ENCODE peak calls at places on chromosomes 12 and 14, in four cellular contexts. One of them, this sample, is unnamed.

GRCh38 chr12:110316861-110317260 is 35.8 kb downstream of the ATP2A2 start:
- DNase-seq in HepG2: no peak
- DNase-seq in K562: no peak
- DNase-seq in WTC11: no peak
- DNase-seq in this sample: no peak

GRCh38 chr12:55336002-55336401 is 5.5 kb downstream of the OR6C3 start:
- DNase-seq in HepG2: no peak
- DNase-seq in K562: no peak
- DNase-seq in WTC11: no peak
- DNase-seq in this sample: no peak

GRCh38 chr12:85179680-85180300 is 100.2 kb upstream of the ALX1 start:
- DNase-seq in HepG2: no peak
- DNase-seq in K562: no peak
- DNase-seq in WTC11: no peak
- DNase-seq in this sample: no peak

GRCh38 chr12:96354326-96354725 is 45.9 kb downstream of the CDK17 start:
- DNase-seq in HepG2: no peak
- DNase-seq in K562: no peak
- DNase-seq in WTC11: no peak
- DNase-seq in this sample: no peak

GRCh38 chr14:35909675-35910074 is 83.5 kb downstream of the BRMS1L start:
- DNase-seq in HepG2: no peak
- DNase-seq in K562: no peak
- DNase-seq in WTC11: no peak
- DNase-seq in this sample: no peak

GRCh38 chr14:95380350-95381042 is 60.8 kb upstream of the CLMN start:
- DNase-seq in HepG2: no peak
- DNase-seq in K562: peak
- DNase-seq in WTC11: no peak
- DNase-seq in this sample: no peak

GRCh38 chr14:67583711-67584644 is 16.1 kb downstream of the PIGH start:
- DNase-seq in HepG2: peak
- DNase-seq in K562: peak
- DNase-seq in WTC11: peak
- DNase-seq in this sample: peak

GRCh38 chr12:104852102-104852501 is 106.0 kb downstream of the SLC41A2 start:
- DNase-seq in HepG2: no peak
- DNase-seq in K562: no peak
- DNase-seq in WTC11: no peak
- DNase-seq in this sample: no peak

GRCh38 chr12:67827820-67828383 is 161.3 kb upstream of the IFNG-AS1 start:
- DNase-seq in HepG2: no peak
- DNase-seq in K562: no peak
- DNase-seq in WTC11: no peak
- DNase-seq in this sample: peak

GRCh38 chr12:76588881-76589565 is 29.5 kb upstream of the OSBPL8 start:
- DNase-seq in HepG2: no peak
- DNase-seq in K562: no peak
- DNase-seq in WTC11: no peak
- DNase-seq in this sample: no peak

GRCh38 chr12:76587428-76588178 is 28.0 kb upstream of the OSBPL8 start:
- DNase-seq in HepG2: no peak
- DNase-seq in K562: no peak
- DNase-seq in WTC11: no peak
- DNase-seq in this sample: no peak

GRCh38 chr12:76583301-76583700 is 23.7 kb upstream of the OSBPL8 start:
- DNase-seq in HepG2: no peak
- DNase-seq in K562: no peak
- DNase-seq in WTC11: no peak
- DNase-seq in this sample: no peak

GRCh38 chr12:76591461-76591860 is 31.9 kb upstream of the OSBPL8 start:
- DNase-seq in HepG2: no peak
- DNase-seq in K562: no peak
- DNase-seq in WTC11: no peak
- DNase-seq in this sample: no peak

GRCh38 chr12:76586764-76587395 is 27.3 kb upstream of the OSBPL8 start:
- DNase-seq in HepG2: peak
- DNase-seq in K562: peak
- DNase-seq in WTC11: no peak
- DNase-seq in this sample: peak
- TF ChIP-seq ELF4 in HepG2: no peak
- TF ChIP-seq ELF4 in K562: no peak
- TF ChIP-seq ELF4 in WTC11: no peak
- TF ChIP-seq ELF4 in this sample: no peak

DNA sequence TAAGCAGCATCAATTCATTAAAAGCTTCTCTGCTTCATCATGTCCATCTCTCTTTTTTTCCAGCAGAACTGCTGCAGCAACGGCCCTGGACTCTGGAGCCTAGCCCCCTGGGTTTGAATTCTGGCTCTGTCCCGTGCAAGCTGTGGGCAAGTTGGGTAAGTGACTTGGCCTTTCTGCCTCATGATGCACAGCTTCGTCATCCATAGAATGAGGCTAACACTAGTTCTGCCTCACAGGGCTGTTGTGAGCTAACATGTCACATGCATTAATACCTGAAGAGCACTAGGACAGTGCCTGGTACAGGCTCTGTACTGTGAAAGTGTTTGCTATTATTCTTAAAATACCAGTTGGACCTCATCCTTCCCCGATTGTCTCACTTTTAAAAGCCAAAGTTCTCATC is 4.2 kb downstream of the KRT82 start:
- DNase-seq in HepG2: no peak
- DNase-seq in K562: no peak
- DNase-seq in WTC11: no peak
- DNase-seq in this sample: no peak
- TF ChIP-seq ELF4 in HepG2: no peak
- TF ChIP-seq ELF4 in K562: no peak
- TF ChIP-seq ELF4 in WTC11: no peak
- TF ChIP-seq ELF4 in this sample: no peak

DNA sequence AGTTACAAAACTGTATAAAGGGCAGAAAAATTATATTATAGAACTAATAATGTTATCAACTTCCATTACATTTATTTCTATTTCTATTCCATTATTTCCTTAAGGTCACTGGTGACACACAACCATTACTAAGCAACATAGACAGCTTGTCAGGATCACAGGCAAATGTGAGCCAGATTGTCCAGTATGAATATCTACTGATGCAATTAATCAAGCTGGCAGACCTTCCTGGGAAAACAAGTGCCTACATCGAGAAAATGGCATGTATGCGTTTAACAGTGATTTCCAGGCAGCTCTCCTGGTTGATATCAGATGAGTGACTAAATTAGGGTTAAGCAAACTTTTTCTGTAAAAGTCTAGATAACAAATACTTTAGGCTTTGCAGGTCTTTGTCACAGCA is 36.9 kb upstream of the TSPAN8 start:
- DNase-seq in HepG2: no peak
- DNase-seq in K562: no peak
- DNase-seq in WTC11: no peak
- DNase-seq in this sample: no peak
- TF ChIP-seq ELF4 in HepG2: no peak
- TF ChIP-seq ELF4 in K562: no peak
- TF ChIP-seq ELF4 in WTC11: no peak
- TF ChIP-seq ELF4 in this sample: no peak

GRCh38 chr12:132404956-132405741 is 75.8 kb upstream of the GALNT9 start:
- DNase-seq in HepG2: no peak
- DNase-seq in K562: no peak
- DNase-seq in WTC11: no peak
- DNase-seq in this sample: no peak

GRCh38 chr12:132405742-132406251 is 76.4 kb upstream of the GALNT9 start:
- DNase-seq in HepG2: no peak
- DNase-seq in K562: no peak
- DNase-seq in WTC11: peak
- DNase-seq in this sample: no peak

GRCh38 chr12:132403636-132404434 is 74.4 kb upstream of the GALNT9 start:
- DNase-seq in HepG2: no peak
- DNase-seq in K562: no peak
- DNase-seq in WTC11: peak
- DNase-seq in this sample: no peak

GRCh38 chr12:132402831-132403416 is 73.5 kb upstream of the GALNT9 start:
- DNase-seq in HepG2: no peak
- DNase-seq in K562: no peak
- DNase-seq in WTC11: no peak
- DNase-seq in this sample: no peak

DNA sequence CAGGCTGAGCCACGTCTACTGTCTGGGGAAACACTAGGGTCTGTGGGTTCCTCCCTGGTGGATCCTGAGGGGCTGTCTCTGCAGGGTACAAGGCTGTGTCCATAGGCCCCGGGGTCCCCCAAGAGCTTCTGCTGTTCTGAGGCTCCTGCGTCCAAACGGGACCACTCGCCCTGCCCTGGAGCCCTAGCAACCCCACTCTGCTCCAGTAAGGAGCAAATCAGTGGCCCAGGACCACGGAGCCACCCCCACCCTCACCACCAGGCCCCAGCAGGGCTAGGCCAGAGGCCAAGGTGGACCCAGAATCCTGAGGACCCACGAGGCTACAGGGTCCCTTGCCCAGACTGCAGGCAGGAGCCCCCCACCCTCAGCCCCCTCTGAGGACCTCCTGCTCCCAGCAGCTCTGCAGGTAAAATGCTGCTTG is 75.1 kb upstream of the GALNT9 start:
- DNase-seq in HepG2: no peak
- DNase-seq in K562: no peak
- DNase-seq in WTC11: no peak
- DNase-seq in this sample: no peak
- TF ChIP-seq ELF4 in HepG2: no peak
- TF ChIP-seq ELF4 in K562: no peak
- TF ChIP-seq ELF4 in WTC11: no peak
- TF ChIP-seq ELF4 in this sample: no peak

DNA sequence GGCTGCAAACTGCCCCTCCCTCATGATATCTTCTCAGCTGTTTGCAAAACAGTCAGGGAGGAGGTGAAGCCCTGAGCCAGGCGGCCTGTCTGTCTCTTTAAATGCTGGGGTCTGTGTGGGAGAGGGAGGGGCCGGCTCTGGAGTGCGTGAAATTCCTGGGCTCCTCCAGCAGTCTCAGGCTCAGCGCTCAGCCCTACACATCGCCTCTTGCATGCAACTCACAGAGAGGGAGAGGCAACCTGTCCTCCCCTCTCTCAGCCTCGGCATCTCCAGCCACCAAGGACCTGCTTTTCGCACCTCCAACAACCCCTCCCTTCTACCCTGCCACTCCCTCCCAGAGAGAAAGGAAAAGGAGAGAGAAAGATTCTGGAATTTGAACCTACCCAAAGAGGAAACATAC is at the start of gene NRXN3:
- DNase-seq in HepG2: no peak
- DNase-seq in K562: no peak
- DNase-seq in WTC11: peak
- DNase-seq in this sample: peak
- TF ChIP-seq ELF4 in HepG2: no peak
- TF ChIP-seq ELF4 in K562: no peak
- TF ChIP-seq ELF4 in WTC11: no peak
- TF ChIP-seq ELF4 in this sample: no peak

GRCh38 chr12:7113389-7113871 is 4.4 kb upstream of the C1RL start:
- DNase-seq in HepG2: no peak
- DNase-seq in K562: peak
- DNase-seq in WTC11: no peak
- DNase-seq in this sample: peak
- TF ChIP-seq ELF4 in HepG2: no peak
- TF ChIP-seq ELF4 in K562: no peak
- TF ChIP-seq ELF4 in WTC11: no peak
- TF ChIP-seq ELF4 in this sample: no peak

GRCh38 chr14:61527325-61528100 is 167.8 kb upstream of the HIF1A start:
- DNase-seq in HepG2: peak
- DNase-seq in K562: peak
- DNase-seq in WTC11: no peak
- DNase-seq in this sample: no peak
- TF ChIP-seq ELF4 in HepG2: no peak
- TF ChIP-seq ELF4 in K562: no peak
- TF ChIP-seq ELF4 in WTC11: no peak
- TF ChIP-seq ELF4 in this sample: no peak

DNA sequence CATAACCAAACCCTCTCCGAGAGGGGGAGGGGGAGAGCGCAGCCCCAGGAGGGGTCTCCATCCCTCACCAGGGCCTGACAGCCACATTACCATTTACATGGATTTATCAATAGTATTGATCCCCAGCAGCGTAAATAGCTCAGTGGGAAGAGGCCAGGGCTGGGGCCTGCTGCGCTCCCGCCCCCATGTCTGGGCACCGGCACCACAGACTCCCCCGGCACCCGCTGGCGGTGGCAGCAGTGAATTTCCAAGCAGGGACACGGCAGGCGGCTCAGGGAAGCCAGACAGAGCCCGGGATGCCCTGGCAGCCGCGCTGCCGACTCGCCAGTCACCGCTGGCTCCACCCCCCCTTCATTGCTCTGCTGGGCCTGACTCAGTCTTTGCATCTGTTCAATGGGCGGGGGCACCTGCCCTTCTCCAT is 2.3 kb downstream of the NCOR2 start:
- DNase-seq in HepG2: no peak
- DNase-seq in K562: no peak
- DNase-seq in WTC11: no peak
- DNase-seq in this sample: no peak
- TF ChIP-seq ELF4 in HepG2: no peak
- TF ChIP-seq ELF4 in K562: no peak
- TF ChIP-seq ELF4 in WTC11: no peak
- TF ChIP-seq ELF4 in this sample: no peak